ENCODE peak calls at places on chromosomes 5 and 9, in four cellular contexts. E is astrocyte; S is CD4-positive, alpha-beta T cell; Z is DND-41. B is an unnamed sample.

GRCh38 chr9:17018540-17019196 is 116.2 kb upstream of the CNTLN start:
- DNase-seq in Z (no peak), S (no peak), E (peak), B (no peak)

GRCh38 chr9:17021379-17021970 is 113.4 kb upstream of the CNTLN start:
- DNase-seq in Z (no peak), E (no peak), S (no peak), B (no peak)

GRCh38 chr9:88953401-88954029 is 37.8 kb upstream of the S1PR3 start:
- DNase-seq in E (peak), Z (no peak), S (no peak), B (no peak)

GRCh38 chr5:180607861-180608571 is 16.7 kb upstream of the SCGB3A1 start:
- DNase-seq in S (no peak), Z (no peak), E (no peak), B (no peak)

GRCh38 chr5:7897014-7897600 is 28.2 kb downstream of the MTRR start:
- DNase-seq in S (no peak), Z (peak), E (peak), B (no peak)

GRCh38 chr9:35918780-35919179 is 9.5 kb downstream of the SPAAR start:
- DNase-seq in S (no peak), E (no peak), Z (no peak), B (no peak)

GRCh38 chr5:111411321-111411720 is 101.0 kb downstream of the STARD4 start:
- DNase-seq in E (peak), S (no peak), Z (no peak), B (no peak)

GRCh38 chr5:123721721-123722276 is 209.8 kb downstream of the CSNK1G3 start:
- DNase-seq in E (peak), Z (no peak), S (no peak), B (no peak)

GRCh38 chr5:82975396-82975795 is 101.8 kb downstream of the TMEM167A start:
- DNase-seq in Z (peak), S (no peak), E (no peak), B (no peak)

GRCh38 chr5:53309653-53310052 is 170.8 kb upstream of the FST start:
- DNase-seq in Z (no peak), E (no peak), S (no peak), B (no peak)

GRCh38 chr5:98468188-98468869 is 305.1 kb upstream of the RGMB start:
- DNase-seq in S (no peak), Z (no peak), E (peak), B (no peak)

GRCh38 chr9:124134526-124134925 is 123.0 kb downstream of the LHX2 start:
- DNase-seq in Z (no peak), E (no peak), S (no peak), B (no peak)

GRCh38 chr5:42514759-42515158 is 91.5 kb downstream of the GHR start:
- DNase-seq in S (no peak), E (no peak), Z (no peak), B (no peak)

GRCh38 chr9:113541019-113541900 is 77.7 kb downstream of the RGS3 start:
- DNase-seq in S (no peak), Z (no peak), E (peak), B (peak)

GRCh38 chr9:36142510-36143161 is 6.1 kb downstream of the GLIPR2 start:
- DNase-seq in S (no peak), Z (no peak), E (no peak), B (no peak)

GRCh38 chr9:128556915-128557634 is 4.7 kb downstream of the SPTAN1 start:
- DNase-seq in Z (no peak), E (no peak), S (no peak), B (no peak)

GRCh38 chr9:38671748-38672147 is 48.2 kb downstream of the FAM240B start:
- DNase-seq in E (no peak), S (no peak), Z (no peak), B (no peak)

GRCh38 chr9:70429899-70430298 is 15.4 kb upstream of the KLF9 start:
- DNase-seq in S (no peak), E (no peak), Z (no peak), B (no peak)

GRCh38 chr5:168329302-168329701 is 37.9 kb downstream of the WWC1 start:
- DNase-seq in E (no peak), Z (no peak), S (no peak), B (no peak)

GRCh38 chr5:172929371-172929838 is 29.8 kb upstream of the RPL26L1 start:
- DNase-seq in S (no peak), E (peak), Z (no peak), B (no peak)

GRCh38 chr5:79242242-79243039 is 6.5 kb downstream of the JMY start:
- DNase-seq in Z (no peak), S (no peak), E (no peak), B (no peak)

GRCh38 chr9:21095561-21095960 is 17.8 kb upstream of the IFNB1 start:
- DNase-seq in Z (no peak), E (no peak), S (no peak), B (no peak)

GRCh38 chr5:140261403-140262171 is 41.3 kb downstream of the PFDN1 start:
- DNase-seq in E (peak), Z (no peak), S (no peak), B (peak)

GRCh38 chr5:37086466-37087178 is 162.6 kb downstream of the CPLANE1 start:
- DNase-seq in Z (no peak), E (peak), S (no peak), B (no peak)

GRCh38 chr9:71355884-71356283 is 234.5 kb upstream of the TRPM3 start:
- DNase-seq in S (no peak), E (no peak), Z (no peak), B (no peak)

GRCh38 chr9:101705135-101705661 is 33.2 kb downstream of the GRIN3A start:
- DNase-seq in Z (no peak), S (peak), E (no peak), B (peak)

GRCh38 chr9:109014267-109015025 is 1.1 kb upstream of the CTNNAL1 start:
- DNase-seq in S (no peak), E (peak), Z (no peak), B (no peak)

GRCh38 chr9:18208166-18209059 is 265.5 kb upstream of the ADAMTSL1 start:
- DNase-seq in E (peak), S (no peak), Z (peak), B (no peak)

GRCh38 chr5:53249529-53249928 is 140.0 kb upstream of the MOCS2 start:
- DNase-seq in S (no peak), Z (no peak), E (peak), B (no peak)

GRCh38 chr5:15472116-15472515 is 27.9 kb upstream of the FBXL7 start:
- DNase-seq in E (no peak), Z (no peak), S (no peak), B (no peak)

GRCh38 chr5:149288437-149288836 is 16.8 kb downstream of the AFAP1L1 start:
- DNase-seq in Z (no peak), S (no peak), E (no peak), B (no peak)
- H3K27ac ChIP-seq in Z (no peak), S (no peak), E (no peak), B (no peak)

DNA sequence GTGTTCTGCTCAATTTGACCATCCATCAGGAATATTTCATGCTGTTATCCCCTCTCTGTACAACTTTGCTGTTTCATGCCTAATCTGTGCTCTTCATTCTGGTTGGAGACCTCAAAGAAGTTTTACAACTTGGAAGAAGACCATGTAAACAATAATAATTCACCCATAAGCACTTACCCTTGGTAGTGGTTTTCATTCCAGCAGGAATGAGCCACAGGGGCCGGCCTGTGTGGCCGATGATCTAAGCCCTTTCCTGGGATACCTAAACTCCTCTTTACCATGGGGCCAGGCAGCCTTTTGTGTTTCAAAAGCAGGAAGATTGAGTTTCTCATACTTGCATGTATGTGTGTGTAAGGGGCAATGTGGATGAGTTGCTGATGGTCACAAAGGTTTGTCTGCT is 165.0 kb downstream of the FGF1 start:
- DNase-seq in Z (no peak), E (peak), S (no peak), B (no peak)
- H3K27ac ChIP-seq in Z (no peak), E (no peak), S (no peak), B (no peak)

DNA sequence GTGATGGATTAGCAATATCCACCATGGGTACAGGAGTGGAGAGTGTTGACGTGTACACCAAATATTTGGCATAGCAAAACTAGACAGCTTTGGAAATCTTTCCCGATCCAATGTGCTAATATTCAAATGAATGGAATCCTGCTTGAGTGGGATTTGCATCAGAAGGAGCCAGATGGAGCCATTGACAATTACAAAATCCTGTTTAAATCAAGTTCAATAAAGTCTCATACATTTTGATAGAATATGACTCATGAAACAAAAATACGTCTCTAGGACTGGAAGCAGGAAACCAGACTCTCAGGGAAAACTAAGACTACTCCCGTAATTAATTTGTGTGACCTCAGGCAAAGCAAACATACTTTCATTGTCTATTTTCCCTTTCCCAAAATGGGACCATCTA is 13.0 kb downstream of the TNC start:
- DNase-seq in Z (no peak), S (no peak), E (peak), B (no peak)
- H3K27ac ChIP-seq in Z (no peak), S (no peak), E (peak), B (no peak)

DNA sequence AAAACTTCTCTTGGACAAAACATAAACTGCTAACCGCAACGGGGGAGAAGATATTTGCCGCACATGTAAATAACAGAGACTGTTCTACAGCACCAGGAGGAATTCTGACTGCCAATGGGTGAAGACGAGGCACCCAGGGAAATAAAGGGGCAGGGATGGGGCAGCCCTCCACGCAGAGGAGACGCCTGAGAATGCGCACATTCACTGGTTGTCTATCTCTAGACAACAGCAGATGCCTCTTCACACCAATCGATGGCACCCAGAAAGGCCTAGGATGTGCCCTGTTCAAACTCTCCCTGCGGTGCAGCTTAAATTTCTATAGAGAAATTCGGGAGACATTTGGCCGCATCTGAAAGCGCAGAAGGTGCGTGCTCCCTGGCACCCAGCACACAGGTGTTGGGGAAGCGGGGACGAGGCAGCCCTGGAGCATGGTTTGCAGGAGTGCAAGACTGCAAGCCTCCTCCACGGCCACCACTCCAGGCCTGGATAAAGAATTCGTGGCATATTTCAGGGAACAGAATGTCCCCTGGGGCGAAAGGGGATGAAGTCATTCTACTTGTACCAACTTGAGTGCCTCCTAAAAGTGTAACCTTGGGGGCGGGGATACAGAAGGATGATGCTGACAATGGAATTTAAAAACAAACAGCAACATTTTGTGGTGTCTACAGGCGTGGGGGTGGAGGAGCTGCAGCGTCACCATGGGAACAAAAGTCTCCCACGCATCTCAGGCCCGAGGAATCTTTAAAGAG is 6.3 kb upstream of the IRX2 start:
- DNase-seq in Z (no peak), E (peak), S (no peak), B (no peak)
- H3K27ac ChIP-seq in Z (no peak), E (no peak), S (no peak), B (no peak)

GRCh38 chr9:37497320-37497719 is 11.6 kb downstream of the POLR1E start:
- DNase-seq in Z (no peak), E (no peak), S (no peak), B (no peak)
- H3K27ac ChIP-seq in Z (no peak), E (no peak), S (no peak), B (no peak)

GRCh38 chr5:579746-580366 is 32.3 kb upstream of the CEP72 start:
- DNase-seq in E (no peak), S (no peak), Z (no peak), B (no peak)
- H3K27ac ChIP-seq in E (no peak), S (no peak), Z (no peak), B (no peak)

DNA sequence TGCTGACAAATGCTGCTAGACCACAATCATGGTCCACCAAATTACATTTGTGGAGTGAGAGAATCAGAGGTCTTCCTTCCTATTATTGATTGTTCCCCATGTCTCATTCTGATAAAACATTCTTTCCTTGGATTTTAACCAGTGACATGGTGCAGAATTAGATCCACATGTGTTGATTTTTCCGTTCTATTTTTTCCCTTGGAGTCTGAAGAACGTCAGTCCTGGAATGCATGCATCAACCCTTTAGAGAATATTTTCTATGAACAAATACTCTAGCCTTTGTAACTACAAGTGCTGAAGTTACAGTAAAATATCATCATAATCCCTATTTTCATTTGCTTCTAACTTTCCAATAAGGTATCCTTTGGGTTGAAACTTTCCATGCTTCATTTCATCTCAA is 170.7 kb upstream of the SPRY4 start:
- DNase-seq in E (no peak), S (no peak), Z (no peak), B (no peak)
- H3K27ac ChIP-seq in E (no peak), S (no peak), Z (no peak), B (no peak)

GRCh38 chr5:177373806-177374205 is 10.4 kb upstream of the SLC34A1 start:
- DNase-seq in E (no peak), S (no peak), Z (no peak), B (no peak)

GRCh38 chr5:177371120-177371537 is 13.1 kb upstream of the SLC34A1 start:
- DNase-seq in E (no peak), S (no peak), Z (no peak), B (no peak)

GRCh38 chr5:177372910-177373309 is 11.3 kb upstream of the SLC34A1 start:
- DNase-seq in E (no peak), S (no peak), Z (no peak), B (no peak)

GRCh38 chr5:177371705-177372533 is 12.3 kb upstream of the SLC34A1 start:
- DNase-seq in Z (no peak), S (peak), E (no peak), B (no peak)

GRCh38 chr5:177372534-177372896 is 11.7 kb upstream of the SLC34A1 start:
- DNase-seq in S (no peak), E (no peak), Z (no peak), B (no peak)
- H3K27ac ChIP-seq in S (peak), E (no peak), Z (no peak), B (no peak)

B was measured in substantia nigra.